ENCODE peak calls at places on chromosomes 7 and 10, in seven cellular contexts. D, G, N, Z, L, B and Q are unnamed samples.

GRCh38 chr7:54877683-54878082 is 118.7 kb upstream of the SEC61G start:
- DNase-seq in N (no peak), Z (no peak), L (no peak), G (no peak), D (peak; percentile 43), B (no peak), Q (no peak)

GRCh38 chr10:48802611-48803046 is 118.0 kb downstream of the WDFY4 start:
- DNase-seq in N (no peak), Z (no peak), D (no peak), G (no peak), L (no peak), B (no peak), Q (no peak)

GRCh38 chr7:151851160-151851751 is 25.7 kb downstream of the PRKAG2 start:
- DNase-seq in G (no peak), N (peak; percentile 89), B (no peak), L (no peak), Z (no peak), D (peak; percentile 60), Q (no peak)

GRCh38 chr10:22620929-22621328 is 93.4 kb downstream of the PIP4K2A start:
- DNase-seq in G (no peak), D (no peak), N (no peak), Z (no peak), B (no peak), L (no peak), Q (no peak)

GRCh38 chr10:3477683-3478082 is 305.1 kb upstream of the PITRM1 start:
- DNase-seq in D (no peak), N (no peak), L (no peak), B (no peak), G (no peak), Z (no peak), Q (no peak)

GRCh38 chr7:47386273-47386820 is 195.6 kb downstream of the TNS3 start:
- DNase-seq in G (no peak), B (peak; percentile 39), N (peak; percentile 56), Z (no peak), D (no peak), L (no peak), Q (no peak)

GRCh38 chr10:13865758-13866491 is 279.2 kb downstream of the PRPF18 start:
- DNase-seq in G (peak; percentile 76), Z (no peak), N (no peak), L (peak; percentile 15), D (peak; percentile 44), B (no peak), Q (no peak)

GRCh38 chr10:59752278-59752940 is 846 bp downstream of the MRLN start:
- DNase-seq in B (no peak), G (no peak), L (no peak), D (no peak), Z (no peak), N (no peak), Q (no peak)

GRCh38 chr7:2802082-2802481 is 42.0 kb downstream of the GNA12 start:
- DNase-seq in Z (no peak), B (no peak), N (no peak), L (no peak), G (no peak), D (no peak), Q (no peak)

GRCh38 chr10:58873161-58873560 is 303.3 kb upstream of the PHYHIPL start:
- DNase-seq in D (no peak), L (no peak), G (no peak), N (no peak), B (no peak), Z (no peak), Q (no peak)

GRCh38 chr10:92768104-92768503 is 78.3 kb downstream of the HHEX start:
- DNase-seq in L (no peak), D (no peak), Z (no peak), B (no peak), N (no peak), G (no peak), Q (no peak)

GRCh38 chr7:18064242-18064838 is 36.7 kb upstream of the PRPS1L1 start:
- DNase-seq in L (peak; percentile 19), D (peak; percentile 58), Z (no peak), N (no peak), G (no peak), B (no peak), Q (no peak)

GRCh38 chr7:79459381-79459780 is 5.9 kb upstream of the MAGI2 start:
- DNase-seq in N (peak; percentile 80), D (no peak), B (peak; percentile 69), L (no peak), Z (no peak), G (no peak), Q (no peak)